ENCODE peak calls at places on chromosomes 13 and 19, in seven cellular contexts. O is cardiac fibroblast; J is nucleus accumbens; C is CD4-positive, alpha-beta T cell; W is CD4-positive, CD25-positive, alpha-beta regulatory T cell; K is NCI-H345; T is AG09309. U is an unnamed sample.

GRCh38 chr19:38606131-38606530 is 11.6 kb downstream of the MAP4K1 start:
- DNase-seq in K (no peak), W (no peak), C (no peak), J (no peak), O (no peak), T (no peak), U (no peak)

GRCh38 chr13:38685974-38686571 is 804 bp upstream of the FREM2 start:
- DNase-seq in C (no peak), W (no peak), T (no peak), K (peak; percentile 59), J (no peak), O (peak; percentile 19), U (no peak)

GRCh38 chr19:8615813-8616596 is 5.5 kb upstream of the ADAMTS10 start:
- DNase-seq in C (peak; percentile 48), T (no peak), W (peak; percentile 52), O (peak; percentile 66), K (no peak), J (no peak), U (no peak)

GRCh38 chr13:43544011-43544410 is 242.8 kb downstream of the ENOX1 start:
- DNase-seq in W (no peak), O (peak; percentile 66), T (no peak), K (no peak), J (no peak), C (no peak), U (no peak)

GRCh38 chr13:81493144-81493543 is 1152.2 kb upstream of the SPRY2 start:
- DNase-seq in W (no peak), K (no peak), J (no peak), T (no peak), C (no peak), O (no peak), U (no peak)

GRCh38 chr13:110338441-110339101 is 31.5 kb downstream of the COL4A2 start:
- DNase-seq in O (peak; percentile 84), C (no peak), T (no peak), J (no peak), K (no peak), W (no peak), U (no peak)

GRCh38 chr13:40207110-40207478 is 459.3 kb downstream of the FOXO1 start:
- DNase-seq in C (no peak), K (no peak), W (no peak), T (no peak), O (no peak), J (no peak), U (no peak)

GRCh38 chr13:101626925-101627555 is 174.6 kb downstream of the ITGBL1 start:
- DNase-seq in C (no peak), O (peak; percentile 20), J (no peak), K (peak; percentile 20), W (peak; percentile 76), T (no peak), U (no peak)

GRCh38 chr19:53581871-53582279 is 43.9 kb downstream of the ZNF331 start:
- DNase-seq in K (no peak), T (no peak), O (no peak), C (no peak), W (no peak), J (no peak), U (no peak)

GRCh38 chr19:591099-591958 is 1.6 kb downstream of the HCN2 start:
- DNase-seq in W (no peak), K (no peak), T (no peak), C (no peak), J (no peak), O (no peak), U (no peak)

U was measured in anterior cingulate cortex.